ENCODE peak calls at places on chromosomes 4 and X, in eight cellular contexts. M is GM23248; V is natural killer cell; N is AG04450; Y is activated T-cell treated with anti-CD3 and anti-CD28 coated beads for 24 hours; R is stimulated activated CD4-positive, alpha-beta T cell treated with anti-CD3 and anti-CD28 coated beads, Interleukin-15, amount 100 ng/mL, for 1 hour; H is NCI-H1105; B is EL. F is an unnamed sample.

GRCh38 chr4:180767330-180767729 is 1475.9 kb upstream of the TENM3 start:
- DNase-seq in B (no peak), H (peak; percentile 34), M (no peak), V (no peak), Y (no peak), N (no peak), R (no peak), F (no peak)

GRCh38 chrX:33183366-33183765 is 28.0 kb downstream of the DMD start:
- DNase-seq in H (no peak), N (peak; percentile 44), M (no peak), R (no peak), B (no peak), Y (no peak), V (no peak), F (peak; percentile 70)

GRCh38 chrX:130058667-130059066 is 51.6 kb downstream of the ELF4 start:
- DNase-seq in H (no peak), Y (no peak), V (no peak), N (no peak), M (no peak), B (no peak), R (no peak), F (no peak)

GRCh38 chrX:100905620-100906019 is 23.1 kb downstream of the XKRX start:
- DNase-seq in N (no peak), Y (no peak), B (no peak), R (no peak), M (no peak), H (no peak), V (no peak), F (no peak)

GRCh38 chr4:92012899-92013867 is 290.6 kb upstream of the GRID2 start:
- DNase-seq in R (no peak), B (no peak), N (no peak), V (no peak), Y (no peak), M (no peak), H (no peak), F (no peak)

GRCh38 chr4:4640692-4641091 is 98.8 kb upstream of the STX18 start:
- DNase-seq in B (no peak), H (no peak), M (no peak), R (no peak), V (no peak), N (no peak), Y (no peak), F (no peak)

GRCh38 chrX:119523664-119524184 is 41.5 kb downstream of the STEEP1 start:
- DNase-seq in H (no peak), M (no peak), Y (no peak), B (no peak), R (no peak), V (no peak), N (no peak), F (no peak)

GRCh38 chr4:141768954-141769353 is 132.6 kb downstream of the IL15 start:
- DNase-seq in N (peak; percentile 43), B (peak; percentile 77), H (no peak), V (no peak), Y (no peak), R (no peak), M (peak; percentile 89), F (no peak)

GRCh38 chr4:59825104-59825503 is 1375.0 kb upstream of the ADGRL3 start:
- DNase-seq in V (no peak), B (no peak), R (no peak), H (no peak), M (no peak), Y (no peak), N (no peak), F (no peak)

GRCh38 chr4:41505161-41505653 is 32.8 kb upstream of the LIMCH1 start:
- DNase-seq in B (peak; percentile 83), M (peak; percentile 46), Y (no peak), H (peak; percentile 36), V (no peak), R (no peak), N (no peak), F (peak; percentile 86)

GRCh38 chrX:30060718-30061117 is 154.6 kb upstream of the MAGEB2 start:
- DNase-seq in B (no peak), M (peak; percentile 16), R (no peak), H (no peak), Y (no peak), N (no peak), V (no peak), F (no peak)

GRCh38 chr4:66736593-66736992 is 808.7 kb downstream of the CENPC start:
- DNase-seq in M (no peak), Y (no peak), V (no peak), R (no peak), H (peak; percentile 3), N (no peak), B (no peak), F (no peak)

GRCh38 chrX:1451676-1452496 is 823 bp downstream of the ASMTL start:
- DNase-seq in V (no peak), M (no peak), Y (no peak), H (no peak), R (no peak), N (no peak), B (no peak), F (peak; percentile 64)

GRCh38 chrX:17374619-17375360 is at the start of gene NHS:
- DNase-seq in M (peak; percentile 86), R (no peak), B (peak; percentile 77), Y (no peak), N (peak; percentile 16), H (peak; percentile 75), V (no peak), F (no peak)

GRCh38 chr4:59122626-59123025 is 2012.4 kb upstream of the IGFBP7 start:
- DNase-seq in B (no peak), R (no peak), V (no peak), N (no peak), Y (no peak), M (no peak), H (no peak), F (no peak)

GRCh38 chr4:85725727-85726170 is 250.8 kb downstream of the ARHGAP24 start:
- DNase-seq in N (no peak), B (no peak), V (no peak), M (peak; percentile 52), R (no peak), H (no peak), Y (no peak), F (no peak)

GRCh38 chrX:17174671-17175070 is 200.3 kb upstream of the NHS start:
- DNase-seq in M (no peak), H (no peak), R (no peak), V (no peak), N (no peak), Y (no peak), B (no peak), F (no peak)

GRCh38 chrX:40007746-40008705 is 89.7 kb downstream of the BCOR start:
- DNase-seq in Y (no peak), M (no peak), H (no peak), N (no peak), B (no peak), V (no peak), R (no peak), F (no peak)

GRCh38 chr4:143352052-143352451 is 15.4 kb downstream of the GAB1 start:
- DNase-seq in R (no peak), N (no peak), H (peak; percentile 72), B (no peak), Y (no peak), V (no peak), M (no peak), F (no peak)